ENCODE peak calls at places on chromosomes 13 and 19, in ten cellular contexts. I is hepatic stellate cell; R is breast epithelium; K is Calu3; P is activated CD4-positive, alpha-beta T cell treated with anti-CD3 and anti-CD28 coated beads, Interleukin-2, amount 50 U/mL, for 1 hour; W is NCI-H526 treated with DMSO at 0.1 percent for 48 hours; B is stomach; L is NCI-H146; T is GDM1; H is GM04503. Z is an unnamed sample.

GRCh38 chr19:16041571-16042386 is 34.5 kb upstream of the TPM4 start:
- DNase-seq in I (peak), R (peak), K (peak), P (peak), W (no peak), B (peak), L (peak), T (peak), H (no peak), Z (peak)

GRCh38 chr13:82654851-82655517 is 1227.3 kb downstream of the SLITRK1 start:
- DNase-seq in I (no peak), R (peak), K (no peak), P (no peak), W (no peak), B (no peak), L (no peak), T (no peak), H (peak), Z (peak)

GRCh38 chr19:48480476-48481190 is 11.5 kb downstream of the CYTH2 start:
- DNase-seq in I (peak), R (no peak), K (no peak), P (peak), W (no peak), B (no peak), L (no peak), T (no peak), H (no peak), Z (peak)

GRCh38 chr19:20357921-20358320 is 190.9 kb downstream of the ZNF486 start:
- DNase-seq in I (no peak), R (no peak), K (no peak), P (no peak), W (no peak), B (no peak), L (no peak), T (no peak), H (no peak), Z (no peak)

GRCh38 chr13:111872475-111873150 is 194.3 kb upstream of the SOX1 start:
- DNase-seq in I (no peak), R (no peak), K (no peak), P (no peak), W (no peak), B (no peak), L (no peak), T (no peak), H (no peak), Z (no peak)

GRCh38 chr13:48585456-48585840 is 52.6 kb upstream of the RCBTB2 start:
- DNase-seq in I (no peak), R (peak), K (peak), P (no peak), W (peak), B (peak), L (peak), T (no peak), H (no peak), Z (no peak)

GRCh38 chr19:16660763-16661479 is at the start of gene TMEM38A:
- DNase-seq in I (peak), R (peak), K (peak), P (peak), W (no peak), B (peak), L (peak), T (no peak), H (no peak), Z (no peak)

GRCh38 chr19:30214651-30215051 is 157.5 kb upstream of the ZNF536 start:
- DNase-seq in I (no peak), R (no peak), K (no peak), P (no peak), W (no peak), B (no peak), L (no peak), T (peak), H (no peak), Z (no peak)

GRCh38 chr19:29260477-29261317 is 47.7 kb upstream of the UQCRFS1 start:
- DNase-seq in I (no peak), R (no peak), K (peak), P (peak), W (no peak), B (no peak), L (peak), T (peak), H (no peak), Z (no peak)

GRCh38 chr13:27921421-27921960 is 1.7 kb downstream of the PDX1 start:
- DNase-seq in I (no peak), R (no peak), K (no peak), P (no peak), W (peak), B (no peak), L (no peak), T (no peak), H (no peak), Z (no peak)

GRCh38 chr19:13764101-13764807 is at the start of gene MRI1:
- DNase-seq in I (peak), R (peak), K (peak), P (peak), W (peak), B (peak), L (peak), T (peak), H (no peak), Z (peak)

GRCh38 chr19:16454519-16454918 is 17.3 kb downstream of the EPS15L1 start:
- DNase-seq in I (no peak), R (no peak), K (no peak), P (no peak), W (no peak), B (no peak), L (no peak), T (no peak), H (no peak), Z (no peak)

GRCh38 chr19:46181386-46181774 is 33.3 kb downstream of the IGFL2 start:
- DNase-seq in I (no peak), R (no peak), K (no peak), P (no peak), W (no peak), B (no peak), L (no peak), T (no peak), H (no peak), Z (peak)

GRCh38 chr19:29084266-29084665 is 128.7 kb downstream of the UQCRFS1 start:
- DNase-seq in I (peak), R (no peak), K (peak), P (no peak), W (no peak), B (no peak), L (no peak), T (no peak), H (no peak), Z (peak)

GRCh38 chr13:28136916-28137315 is 1.4 kb upstream of the PAN3 start:
- DNase-seq in I (no peak), R (no peak), K (no peak), P (no peak), W (no peak), B (no peak), L (no peak), T (no peak), H (no peak), Z (no peak)

GRCh38 chr13:47929156-47929555 is 71.9 kb downstream of the SUCLA2 start:
- DNase-seq in I (no peak), R (no peak), K (no peak), P (no peak), W (no peak), B (no peak), L (no peak), T (no peak), H (peak), Z (no peak)

GRCh38 chr13:36919206-36919832 is 719 bp downstream of the SMAD9 start:
- DNase-seq in I (peak), R (no peak), K (peak), P (no peak), W (peak), B (peak), L (peak), T (no peak), H (no peak), Z (peak)

GRCh38 chr19:46919324-46919723 is 58.5 kb downstream of the ARHGAP35 start:
- DNase-seq in I (no peak), R (no peak), K (no peak), P (no peak), W (no peak), B (no peak), L (no peak), T (no peak), H (no peak), Z (peak)

GRCh38 chr19:5017235-5017634 is 48.3 kb downstream of the KDM4B start:
- DNase-seq in I (no peak), R (no peak), K (no peak), P (no peak), W (no peak), B (no peak), L (no peak), T (no peak), H (no peak), Z (no peak)

GRCh38 chr13:19172647-19173030 is 9.0 kb downstream of the TUBA3C start:
- DNase-seq in I (no peak), R (no peak), K (no peak), P (no peak), W (no peak), B (no peak), L (no peak), T (no peak), H (no peak), Z (no peak)

GRCh38 chr13:99995503-99996176 is 14.1 kb downstream of the ZIC2 start:
- DNase-seq in I (no peak), R (no peak), K (no peak), P (no peak), W (no peak), B (no peak), L (peak), T (no peak), H (no peak), Z (no peak)

GRCh38 chr13:23381877-23382276 is 51.6 kb downstream of the SACS start:
- DNase-seq in I (no peak), R (no peak), K (no peak), P (no peak), W (no peak), B (no peak), L (no peak), T (no peak), H (no peak), Z (no peak)

GRCh38 chr13:114025432-114026127 is 51.7 kb upstream of the C13orf46 start:
- DNase-seq in I (peak), R (no peak), K (no peak), P (no peak), W (peak), B (no peak), L (peak), T (no peak), H (no peak), Z (no peak)

GRCh38 chr13:26872444-26873173 is 112.0 kb upstream of the GPR12 start:
- DNase-seq in I (peak), R (no peak), K (peak), P (peak), W (peak), B (peak), L (peak), T (peak), H (no peak), Z (peak)

GRCh38 chr13:108220042-108220441 is 1.9 kb downstream of the ABHD13 start:
- DNase-seq in I (no peak), R (no peak), K (no peak), P (no peak), W (peak), B (peak), L (peak), T (no peak), H (no peak), Z (no peak)

GRCh38 chr13:41299316-41300094 is 11.6 kb upstream of the NAA16 start:
- DNase-seq in I (no peak), R (no peak), K (no peak), P (no peak), W (no peak), B (no peak), L (no peak), T (no peak), H (no peak), Z (no peak)

GRCh38 chr19:38714354-38714778 is 29.9 kb downstream of the CAPN12 start:
- DNase-seq in I (no peak), R (no peak), K (no peak), P (no peak), W (no peak), B (peak), L (no peak), T (no peak), H (no peak), Z (no peak)

GRCh38 chr13:74132768-74133656 is 1.2 kb downstream of the KLF12 start:
- DNase-seq in I (peak), R (no peak), K (no peak), P (peak), W (peak), B (peak), L (peak), T (no peak), H (no peak), Z (peak)

GRCh38 chr13:43953370-43953769 is 73.7 kb downstream of the LACC1 start:
- DNase-seq in I (no peak), R (no peak), K (no peak), P (no peak), W (no peak), B (no peak), L (no peak), T (no peak), H (no peak), Z (no peak)

GRCh38 chr13:111586291-111586690 is 265.8 kb downstream of the TEX29 start:
- DNase-seq in I (no peak), R (no peak), K (no peak), P (no peak), W (no peak), B (peak), L (no peak), T (no peak), H (no peak), Z (no peak)

GRCh38 chr13:75704194-75704941 is 68.2 kb downstream of the LMO7 start:
- DNase-seq in I (peak), R (no peak), K (no peak), P (no peak), W (no peak), B (no peak), L (no peak), T (no peak), H (no peak), Z (peak)

GRCh38 chr13:79485014-79485441 is 4.1 kb downstream of the NDFIP2 start:
- DNase-seq in I (peak), R (no peak), K (peak), P (no peak), W (no peak), B (peak), L (no peak), T (no peak), H (peak), Z (peak)

GRCh38 chr13:35499131-35500051 is 22.9 kb upstream of the MAB21L1 start:
- DNase-seq in I (no peak), R (no peak), K (no peak), P (no peak), W (no peak), B (no peak), L (peak), T (no peak), H (no peak), Z (no peak)

GRCh38 chr13:84446972-84447700 is 564.9 kb upstream of the SLITRK1 start:
- DNase-seq in I (no peak), R (no peak), K (no peak), P (no peak), W (no peak), B (no peak), L (peak), T (no peak), H (no peak), Z (peak)

GRCh38 chr19:18483119-18483518 is 38.8 kb downstream of the ELL start:
- DNase-seq in I (no peak), R (no peak), K (no peak), P (no peak), W (no peak), B (no peak), L (peak), T (no peak), H (no peak), Z (no peak)

GRCh38 chr13:49214917-49215376 is 5.2 kb upstream of the MLNR start:
- DNase-seq in I (no peak), R (no peak), K (peak), P (peak), W (no peak), B (peak), L (peak), T (peak), H (no peak), Z (no peak)

GRCh38 chr19:10855879-10856522 is 7.8 kb downstream of the C19orf38 start:
- DNase-seq in I (no peak), R (no peak), K (peak), P (no peak), W (no peak), B (no peak), L (peak), T (no peak), H (no peak), Z (no peak)

GRCh38 chr13:100673376-100673830 is 1.2 kb downstream of the TMTC4 start:
- DNase-seq in I (no peak), R (no peak), K (no peak), P (no peak), W (peak), B (no peak), L (peak), T (no peak), H (no peak), Z (no peak)

GRCh38 chr13:74868044-74868443 is 613.9 kb downstream of the TBC1D4 start:
- DNase-seq in I (no peak), R (no peak), K (no peak), P (no peak), W (no peak), B (no peak), L (no peak), T (no peak), H (no peak), Z (peak)

Z was measured in HFFc6.